ENCODE peak calls at places on chromosomes 13 and 19, in seven cellular contexts. S is sigmoid colon, V is left ventricle myocardium inferior, Q is RWPE1, H is uterus, X is brain microvascular endothelial cell, E is keratinocyte. B is an unnamed sample.
A peak's percentile ranks its signal among the peaks of the same experiment; 100 is the strongest.

GRCh38 chr13:94703271-94703670 is 9.1 kb downstream of the SOX21 start:
- DNase-seq in S (no peak), H (no peak), Q (no peak), E (no peak), X (no peak), V (no peak), B (no peak)

GRCh38 chr19:21396121-21396520 is 812 bp upstream of the ZNF493 start:
- DNase-seq in V (no peak), H (no peak), E (no peak), S (no peak), X (no peak), Q (no peak), B (no peak)

GRCh38 chr19:35207391-35207871 is 21.1 kb downstream of the FAM187B start:
- DNase-seq in S (no peak), V (no peak), E (no peak), Q (no peak), H (no peak), X (no peak), B (no peak)

GRCh38 chr19:4814625-4815425 is 16.7 kb downstream of the TICAM1 start:
- DNase-seq in H (no peak), Q (no peak), X (no peak), E (no peak), S (no peak), V (no peak), B (no peak)

GRCh38 chr13:110396913-110397379 is 89.9 kb downstream of the COL4A2 start:
- DNase-seq in E (no peak), H (peak; percentile 94), S (peak; percentile 99), V (peak; percentile 87), X (peak; percentile 100), Q (peak; percentile 84), B (no peak)

GRCh38 chr13:45121421-45121820 is 1.1 kb downstream of the GTF2F2 start:
- DNase-seq in V (no peak), X (peak; percentile 9), S (no peak), E (no peak), Q (peak; percentile 20), H (no peak), B (no peak)

GRCh38 chr13:91313103-91313502 is 34.4 kb upstream of the MIR17HG start:
- DNase-seq in H (no peak), E (no peak), Q (no peak), X (peak; percentile 3), V (no peak), S (no peak), B (no peak)

GRCh38 chr13:107329991-107330390 is 762.1 kb upstream of the ARGLU1 start:
- DNase-seq in V (no peak), S (no peak), H (no peak), X (no peak), E (no peak), Q (no peak), B (no peak)

DNA sequence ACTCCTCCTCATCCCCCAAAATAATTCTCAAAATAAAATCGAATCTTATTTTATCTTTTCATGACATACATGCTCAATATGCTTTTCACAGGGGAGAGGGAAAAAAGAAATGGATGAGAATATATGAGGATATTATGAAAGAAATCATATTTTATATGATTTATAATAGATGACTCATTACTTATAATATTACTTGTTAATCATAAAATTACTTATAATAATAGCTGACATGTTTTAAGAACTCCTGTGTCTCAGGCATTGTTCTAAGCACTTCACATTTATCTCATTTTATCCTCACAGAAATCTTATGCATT is 3.0 kb upstream of the CEACAM3 start:
- DNase-seq in S (no peak), Q (no peak), E (no peak), H (no peak), V (no peak), X (no peak), B (no peak)
- TF ChIP-seq CTCF in S (no peak), Q (peak; percentile 2), E (no peak), H (no peak), V (no peak), X (no peak), B (peak; percentile 18)

GRCh38 chr13:71672527-71672926 is 194.5 kb downstream of the DACH1 start:
- DNase-seq in E (no peak), X (no peak), H (no peak), S (no peak), V (no peak), Q (no peak), B (no peak)
- TF ChIP-seq CTCF in E (no peak), X (peak; percentile 25), H (no peak), S (no peak), V (no peak), Q (no peak), B (peak; percentile 42)

GRCh38 chr13:77506874-77507273 is 28.6 kb upstream of the SCEL start:
- DNase-seq in S (no peak), V (no peak), E (no peak), X (no peak), Q (peak; percentile 8), H (no peak), B (no peak)
- TF ChIP-seq CTCF in S (no peak), V (peak; percentile 32), E (no peak), X (peak; percentile 8), Q (peak; percentile 48), H (no peak), B (peak; percentile 74)

DNA sequence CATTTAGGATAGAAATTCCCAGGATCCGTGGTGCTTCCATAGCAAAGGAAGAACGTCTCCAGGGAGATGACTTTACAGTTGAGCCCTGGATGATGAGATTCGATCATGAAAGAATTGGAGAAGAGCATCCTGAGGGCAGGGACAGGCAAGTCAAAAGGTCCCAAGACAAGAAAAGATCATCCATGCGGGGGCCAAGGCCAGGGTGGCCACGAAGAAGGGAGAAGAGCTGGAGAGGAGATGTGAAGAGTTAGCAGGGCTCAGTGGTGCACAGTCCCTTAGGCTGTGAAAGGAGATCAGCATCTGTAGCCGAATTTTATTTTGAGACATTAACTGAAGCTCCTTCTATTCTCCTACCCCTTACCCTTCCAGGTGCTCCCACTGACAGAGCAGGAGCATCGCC is 28.9 kb downstream of the OR10H4 start:
- DNase-seq in E (no peak), V (no peak), H (no peak), S (no peak), Q (no peak), X (no peak), B (no peak)
- TF ChIP-seq CTCF in E (no peak), V (no peak), H (no peak), S (no peak), Q (no peak), X (no peak), B (no peak)

DNA sequence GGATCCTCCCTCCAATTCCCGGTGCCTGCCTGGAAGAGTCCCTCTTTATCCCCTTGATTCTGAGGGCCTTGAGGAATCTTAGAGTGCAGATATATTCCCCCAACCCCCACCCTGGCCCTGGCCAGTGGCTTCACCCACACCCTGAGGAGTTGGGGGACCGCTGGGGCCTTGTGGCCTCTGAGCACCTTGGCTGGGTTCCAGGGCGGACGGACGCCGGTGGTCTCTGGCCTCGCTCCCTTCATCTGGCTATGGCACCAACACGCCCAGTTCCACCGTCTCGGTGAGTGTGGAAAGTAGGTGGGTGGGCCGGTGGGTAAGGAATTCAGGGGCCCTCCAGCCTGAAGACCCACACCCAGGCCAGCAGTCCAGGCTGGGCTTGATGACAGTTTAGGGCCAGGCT is 5.0 kb downstream of the MAST1 start:
- DNase-seq in H (no peak), Q (no peak), S (no peak), V (no peak), E (no peak), X (no peak), B (no peak)
- TF ChIP-seq CTCF in H (no peak), Q (no peak), S (no peak), V (no peak), E (no peak), X (no peak), B (no peak)

DNA sequence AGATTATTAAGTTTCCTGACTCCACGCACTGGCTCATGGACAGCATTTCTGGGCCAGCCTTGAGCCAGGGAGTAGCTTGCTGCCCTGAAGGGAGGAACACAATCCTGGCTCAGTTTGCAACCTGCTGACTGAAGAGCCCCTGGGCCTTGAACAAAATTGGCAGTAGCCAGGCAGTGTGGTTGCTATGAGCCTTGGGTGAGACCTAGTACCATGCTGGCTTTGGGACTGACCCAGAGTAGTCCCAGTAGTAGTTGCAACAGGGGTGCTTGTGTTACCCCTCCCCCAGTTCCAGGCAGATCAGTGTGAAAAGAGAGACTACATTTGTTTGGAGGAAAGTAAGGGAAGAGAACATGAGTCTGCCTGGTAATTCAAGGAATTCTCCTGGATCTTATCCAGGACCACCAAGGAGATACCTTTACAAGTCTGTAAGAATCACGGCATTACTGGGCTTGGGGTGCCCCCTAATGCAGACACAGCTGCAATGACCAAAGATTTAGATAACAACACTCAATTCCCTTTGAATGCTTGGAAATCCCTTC is 22.0 kb downstream of the ITGBL1 start:
- DNase-seq in S (no peak), V (no peak), E (no peak), Q (no peak), H (no peak), X (peak; percentile 82), B (no peak)
- TF ChIP-seq CTCF in S (no peak), V (peak; percentile 19), E (peak; percentile 20), Q (no peak), H (no peak), X (peak; percentile 81), B (peak; percentile 80)

DNA sequence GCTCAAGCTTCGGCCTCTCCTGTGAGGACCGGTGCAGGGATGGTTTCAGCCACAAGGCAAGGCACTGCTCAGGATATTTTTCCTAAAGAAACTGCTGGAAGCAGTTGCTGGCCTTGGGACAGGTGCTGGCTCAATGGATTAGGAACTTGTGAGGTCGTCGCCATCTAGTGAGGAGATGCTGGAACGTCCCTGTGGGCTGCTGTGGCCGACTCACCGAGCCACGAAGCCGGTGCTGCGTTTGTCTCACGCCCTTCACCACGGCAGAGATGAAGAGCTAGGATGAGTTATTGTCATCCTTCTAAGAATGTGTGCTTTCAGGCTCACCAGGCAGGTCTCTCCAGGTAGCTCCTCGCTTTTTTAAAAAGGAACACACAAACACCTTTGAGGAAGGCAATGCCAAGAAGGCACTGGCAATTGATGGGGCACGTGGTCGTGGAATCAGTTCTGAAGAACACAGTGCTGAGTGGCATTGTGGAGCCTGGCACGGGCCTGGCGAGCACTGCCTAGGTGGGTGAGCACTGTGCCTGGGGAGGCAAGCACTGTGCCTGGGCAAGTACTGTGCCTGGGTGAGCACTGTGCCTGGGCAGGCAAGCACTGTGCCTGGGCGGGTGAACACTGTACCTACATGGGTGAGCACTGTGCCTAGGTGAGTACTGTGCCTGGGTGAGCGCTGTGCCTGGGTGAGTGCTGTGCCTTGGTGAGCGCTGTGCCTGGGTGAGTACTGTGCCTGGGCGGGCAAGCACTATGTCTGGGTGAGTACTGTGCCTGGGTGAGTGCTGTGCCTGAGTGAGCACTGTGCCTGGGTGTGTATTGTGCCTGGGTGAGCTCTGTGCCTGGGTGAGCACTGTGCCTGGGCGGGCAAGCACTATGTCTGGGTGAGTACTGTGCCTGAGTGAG is 140.4 kb downstream of the TEX29 start:
- DNase-seq in X (peak; percentile 44), V (no peak), Q (peak; percentile 35), E (no peak), S (peak; percentile 64), H (peak; percentile 28), B (no peak)
- TF ChIP-seq CTCF in X (peak; percentile 67), V (peak; percentile 63), Q (peak; percentile 27), E (peak; percentile 47), S (no peak), H (no peak), B (peak; percentile 81)

B was measured in chondrocyte.